ENCODE peak calls at places on chromosomes 5 and 9, in ten cellular contexts. One of them, this sample, is unnamed.
A peak's percentile ranks its signal among the peaks of the same experiment; 100 is the strongest.

GRCh38 chr9:32385135-32385884 is 867 bp downstream of the ACO1 start:
- DNase-seq in naive thymus-derived CD4-positive, alpha-beta T cell: no peak
- DNase-seq in DMS79: no peak
- DNase-seq in heart right ventricle: no peak
- DNase-seq in activated CD4-positive, alpha-beta T cell treated with anti-CD3 and anti-CD28 coated beads for 4 hours: no peak
- DNase-seq in H54: no peak
- DNase-seq in putamen: no peak
- DNase-seq in epithelial cell of prostate: no peak
- DNase-seq in nephron progenitor cell: no peak
- DNase-seq in T-helper 9 cell: no peak
- DNase-seq in this sample: no peak

GRCh38 chr9:117782931-117783788 is 79.0 kb downstream of the TLR4 start:
- DNase-seq in naive thymus-derived CD4-positive, alpha-beta T cell: peak; percentile 35
- DNase-seq in DMS79: peak; percentile 57
- DNase-seq in heart right ventricle: peak; percentile 78
- DNase-seq in activated CD4-positive, alpha-beta T cell treated with anti-CD3 and anti-CD28 coated beads for 4 hours: peak; percentile 42
- DNase-seq in H54: peak; percentile 56
- DNase-seq in putamen: peak; percentile 90
- DNase-seq in epithelial cell of prostate: peak; percentile 18
- DNase-seq in nephron progenitor cell: peak; percentile 74
- DNase-seq in T-helper 9 cell: peak; percentile 44
- DNase-seq in this sample: peak; percentile 92

GRCh38 chr5:96876292-96876850 is at the start of gene ERAP2:
- DNase-seq in naive thymus-derived CD4-positive, alpha-beta T cell: peak; percentile 64
- DNase-seq in DMS79: peak; percentile 13
- DNase-seq in heart right ventricle: no peak
- DNase-seq in activated CD4-positive, alpha-beta T cell treated with anti-CD3 and anti-CD28 coated beads for 4 hours: no peak
- DNase-seq in H54: no peak
- DNase-seq in putamen: peak; percentile 41
- DNase-seq in epithelial cell of prostate: no peak
- DNase-seq in nephron progenitor cell: no peak
- DNase-seq in T-helper 9 cell: no peak
- DNase-seq in this sample: peak; percentile 53

GRCh38 chr9:123883634-123884033 is 46.3 kb downstream of the DENND1A start:
- DNase-seq in naive thymus-derived CD4-positive, alpha-beta T cell: no peak
- DNase-seq in DMS79: no peak
- DNase-seq in heart right ventricle: no peak
- DNase-seq in activated CD4-positive, alpha-beta T cell treated with anti-CD3 and anti-CD28 coated beads for 4 hours: no peak
- DNase-seq in H54: peak; percentile 26
- DNase-seq in putamen: no peak
- DNase-seq in epithelial cell of prostate: no peak
- DNase-seq in nephron progenitor cell: no peak
- DNase-seq in T-helper 9 cell: no peak
- DNase-seq in this sample: no peak

GRCh38 chr9:136791466-136792276 is 527 bp downstream of the TMEM141 start:
- DNase-seq in naive thymus-derived CD4-positive, alpha-beta T cell: peak; percentile 63
- DNase-seq in DMS79: peak; percentile 29
- DNase-seq in heart right ventricle: peak; percentile 49
- DNase-seq in activated CD4-positive, alpha-beta T cell treated with anti-CD3 and anti-CD28 coated beads for 4 hours: peak; percentile 71
- DNase-seq in H54: peak; percentile 57
- DNase-seq in putamen: no peak
- DNase-seq in epithelial cell of prostate: peak; percentile 57
- DNase-seq in nephron progenitor cell: peak; percentile 67
- DNase-seq in T-helper 9 cell: peak; percentile 61
- DNase-seq in this sample: peak; percentile 85

GRCh38 chr5:36944607-36945225 is 68.1 kb downstream of the NIPBL start:
- DNase-seq in naive thymus-derived CD4-positive, alpha-beta T cell: peak; percentile 7
- DNase-seq in DMS79: no peak
- DNase-seq in heart right ventricle: no peak
- DNase-seq in activated CD4-positive, alpha-beta T cell treated with anti-CD3 and anti-CD28 coated beads for 4 hours: no peak
- DNase-seq in H54: no peak
- DNase-seq in putamen: peak; percentile 30
- DNase-seq in epithelial cell of prostate: no peak
- DNase-seq in nephron progenitor cell: no peak
- DNase-seq in T-helper 9 cell: no peak
- DNase-seq in this sample: peak; percentile 76

GRCh38 chr9:14909631-14910177 is 524 bp downstream of the FREM1 start:
- DNase-seq in naive thymus-derived CD4-positive, alpha-beta T cell: no peak
- DNase-seq in DMS79: no peak
- DNase-seq in heart right ventricle: no peak
- DNase-seq in activated CD4-positive, alpha-beta T cell treated with anti-CD3 and anti-CD28 coated beads for 4 hours: no peak
- DNase-seq in H54: no peak
- DNase-seq in putamen: no peak
- DNase-seq in epithelial cell of prostate: no peak
- DNase-seq in nephron progenitor cell: no peak
- DNase-seq in T-helper 9 cell: no peak
- DNase-seq in this sample: no peak

GRCh38 chr9:37692622-37693221 is 42.0 kb downstream of the FRMPD1 start:
- DNase-seq in naive thymus-derived CD4-positive, alpha-beta T cell: no peak
- DNase-seq in DMS79: no peak
- DNase-seq in heart right ventricle: no peak
- DNase-seq in activated CD4-positive, alpha-beta T cell treated with anti-CD3 and anti-CD28 coated beads for 4 hours: no peak
- DNase-seq in H54: no peak
- DNase-seq in putamen: no peak
- DNase-seq in epithelial cell of prostate: no peak
- DNase-seq in nephron progenitor cell: no peak
- DNase-seq in T-helper 9 cell: no peak
- DNase-seq in this sample: peak; percentile 78

GRCh38 chr5:43917925-43918324 is 314.9 kb downstream of the NNT start:
- DNase-seq in naive thymus-derived CD4-positive, alpha-beta T cell: no peak
- DNase-seq in DMS79: no peak
- DNase-seq in heart right ventricle: no peak
- DNase-seq in activated CD4-positive, alpha-beta T cell treated with anti-CD3 and anti-CD28 coated beads for 4 hours: no peak
- DNase-seq in H54: no peak
- DNase-seq in putamen: no peak
- DNase-seq in epithelial cell of prostate: no peak
- DNase-seq in nephron progenitor cell: no peak
- DNase-seq in T-helper 9 cell: no peak
- DNase-seq in this sample: no peak

GRCh38 chr5:39121922-39122321 is 47.7 kb upstream of the RICTOR start:
- DNase-seq in naive thymus-derived CD4-positive, alpha-beta T cell: no peak
- DNase-seq in DMS79: no peak
- DNase-seq in heart right ventricle: no peak
- DNase-seq in activated CD4-positive, alpha-beta T cell treated with anti-CD3 and anti-CD28 coated beads for 4 hours: no peak
- DNase-seq in H54: no peak
- DNase-seq in putamen: no peak
- DNase-seq in epithelial cell of prostate: no peak
- DNase-seq in nephron progenitor cell: no peak
- DNase-seq in T-helper 9 cell: no peak
- DNase-seq in this sample: no peak

GRCh38 chr5:158080112-158080511 is 221.2 kb upstream of the CLINT1 start:
- DNase-seq in naive thymus-derived CD4-positive, alpha-beta T cell: no peak
- DNase-seq in DMS79: no peak
- DNase-seq in heart right ventricle: no peak
- DNase-seq in activated CD4-positive, alpha-beta T cell treated with anti-CD3 and anti-CD28 coated beads for 4 hours: no peak
- DNase-seq in H54: no peak
- DNase-seq in putamen: no peak
- DNase-seq in epithelial cell of prostate: no peak
- DNase-seq in nephron progenitor cell: no peak
- DNase-seq in T-helper 9 cell: no peak
- DNase-seq in this sample: no peak

GRCh38 chr9:114844766-114845165 is 38.9 kb upstream of the TNFSF15 start:
- DNase-seq in naive thymus-derived CD4-positive, alpha-beta T cell: no peak
- DNase-seq in DMS79: no peak
- DNase-seq in heart right ventricle: no peak
- DNase-seq in activated CD4-positive, alpha-beta T cell treated with anti-CD3 and anti-CD28 coated beads for 4 hours: no peak
- DNase-seq in H54: no peak
- DNase-seq in putamen: no peak
- DNase-seq in epithelial cell of prostate: no peak
- DNase-seq in nephron progenitor cell: no peak
- DNase-seq in T-helper 9 cell: no peak
- DNase-seq in this sample: peak; percentile 91

GRCh38 chr9:114155967-114156294 is 594 bp downstream of the COL27A1 start:
- DNase-seq in naive thymus-derived CD4-positive, alpha-beta T cell: no peak
- DNase-seq in DMS79: no peak
- DNase-seq in heart right ventricle: no peak
- DNase-seq in activated CD4-positive, alpha-beta T cell treated with anti-CD3 and anti-CD28 coated beads for 4 hours: peak; percentile 8
- DNase-seq in H54: no peak
- DNase-seq in putamen: no peak
- DNase-seq in epithelial cell of prostate: no peak
- DNase-seq in nephron progenitor cell: peak; percentile 60
- DNase-seq in T-helper 9 cell: no peak
- DNase-seq in this sample: peak; percentile 12

GRCh38 chr9:111271481-111272080 is 58.4 kb downstream of the OR2K2 start:
- DNase-seq in naive thymus-derived CD4-positive, alpha-beta T cell: no peak
- DNase-seq in DMS79: no peak
- DNase-seq in heart right ventricle: no peak
- DNase-seq in activated CD4-positive, alpha-beta T cell treated with anti-CD3 and anti-CD28 coated beads for 4 hours: no peak
- DNase-seq in H54: no peak
- DNase-seq in putamen: peak; percentile 45
- DNase-seq in epithelial cell of prostate: no peak
- DNase-seq in nephron progenitor cell: no peak
- DNase-seq in T-helper 9 cell: no peak
- DNase-seq in this sample: no peak

GRCh38 chr5:128436825-128437224 is 101.2 kb downstream of the FBN2 start:
- DNase-seq in naive thymus-derived CD4-positive, alpha-beta T cell: no peak
- DNase-seq in DMS79: no peak
- DNase-seq in heart right ventricle: no peak
- DNase-seq in activated CD4-positive, alpha-beta T cell treated with anti-CD3 and anti-CD28 coated beads for 4 hours: no peak
- DNase-seq in H54: peak; percentile 2
- DNase-seq in putamen: no peak
- DNase-seq in epithelial cell of prostate: peak; percentile 87
- DNase-seq in nephron progenitor cell: no peak
- DNase-seq in T-helper 9 cell: no peak
- DNase-seq in this sample: peak; percentile 44

GRCh38 chr5:175741556-175741955 is 83.7 kb downstream of the HRH2 start:
- DNase-seq in naive thymus-derived CD4-positive, alpha-beta T cell: no peak
- DNase-seq in DMS79: no peak
- DNase-seq in heart right ventricle: no peak
- DNase-seq in activated CD4-positive, alpha-beta T cell treated with anti-CD3 and anti-CD28 coated beads for 4 hours: no peak
- DNase-seq in H54: no peak
- DNase-seq in putamen: no peak
- DNase-seq in epithelial cell of prostate: no peak
- DNase-seq in nephron progenitor cell: no peak
- DNase-seq in T-helper 9 cell: no peak
- DNase-seq in this sample: no peak

GRCh38 chr9:88820055-88820454 is 171.2 kb upstream of the S1PR3 start:
- DNase-seq in naive thymus-derived CD4-positive, alpha-beta T cell: no peak
- DNase-seq in DMS79: no peak
- DNase-seq in heart right ventricle: no peak
- DNase-seq in activated CD4-positive, alpha-beta T cell treated with anti-CD3 and anti-CD28 coated beads for 4 hours: no peak
- DNase-seq in H54: no peak
- DNase-seq in putamen: no peak
- DNase-seq in epithelial cell of prostate: no peak
- DNase-seq in nephron progenitor cell: no peak
- DNase-seq in T-helper 9 cell: no peak
- DNase-seq in this sample: no peak

GRCh38 chr5:58264276-58264675 is 195.6 kb downstream of the PLK2 start:
- DNase-seq in naive thymus-derived CD4-positive, alpha-beta T cell: no peak
- DNase-seq in DMS79: no peak
- DNase-seq in heart right ventricle: no peak
- DNase-seq in activated CD4-positive, alpha-beta T cell treated with anti-CD3 and anti-CD28 coated beads for 4 hours: no peak
- DNase-seq in H54: no peak
- DNase-seq in putamen: no peak
- DNase-seq in epithelial cell of prostate: no peak
- DNase-seq in nephron progenitor cell: no peak
- DNase-seq in T-helper 9 cell: no peak
- DNase-seq in this sample: no peak

GRCh38 chr5:132962429-132962928 is 955 bp downstream of the AFF4 start:
- DNase-seq in naive thymus-derived CD4-positive, alpha-beta T cell: peak; percentile 10
- DNase-seq in DMS79: peak; percentile 1
- DNase-seq in heart right ventricle: peak; percentile 38
- DNase-seq in activated CD4-positive, alpha-beta T cell treated with anti-CD3 and anti-CD28 coated beads for 4 hours: peak; percentile 8
- DNase-seq in H54: no peak
- DNase-seq in putamen: peak; percentile 55
- DNase-seq in epithelial cell of prostate: no peak
- DNase-seq in nephron progenitor cell: peak; percentile 20
- DNase-seq in T-helper 9 cell: no peak
- DNase-seq in this sample: peak; percentile 79

GRCh38 chr5:77015938-77016569 is 14.2 kb upstream of the AGGF1 start:
- DNase-seq in naive thymus-derived CD4-positive, alpha-beta T cell: no peak
- DNase-seq in DMS79: no peak
- DNase-seq in heart right ventricle: peak; percentile 7
- DNase-seq in activated CD4-positive, alpha-beta T cell treated with anti-CD3 and anti-CD28 coated beads for 4 hours: no peak
- DNase-seq in H54: no peak
- DNase-seq in putamen: peak; percentile 49
- DNase-seq in epithelial cell of prostate: no peak
- DNase-seq in nephron progenitor cell: no peak
- DNase-seq in T-helper 9 cell: no peak
- DNase-seq in this sample: peak; percentile 69

GRCh38 chr9:93267091-93267541 is 83.2 kb downstream of the WNK2 start:
- DNase-seq in naive thymus-derived CD4-positive, alpha-beta T cell: no peak
- DNase-seq in DMS79: no peak
- DNase-seq in heart right ventricle: no peak
- DNase-seq in activated CD4-positive, alpha-beta T cell treated with anti-CD3 and anti-CD28 coated beads for 4 hours: no peak
- DNase-seq in H54: no peak
- DNase-seq in putamen: no peak
- DNase-seq in epithelial cell of prostate: no peak
- DNase-seq in nephron progenitor cell: no peak
- DNase-seq in T-helper 9 cell: no peak
- DNase-seq in this sample: no peak

GRCh38 chr5:1656271-1656975 is 132.7 kb upstream of the LPCAT1 start:
- DNase-seq in naive thymus-derived CD4-positive, alpha-beta T cell: no peak
- DNase-seq in DMS79: no peak
- DNase-seq in heart right ventricle: no peak
- DNase-seq in activated CD4-positive, alpha-beta T cell treated with anti-CD3 and anti-CD28 coated beads for 4 hours: no peak
- DNase-seq in H54: no peak
- DNase-seq in putamen: no peak
- DNase-seq in epithelial cell of prostate: no peak
- DNase-seq in nephron progenitor cell: no peak
- DNase-seq in T-helper 9 cell: no peak
- DNase-seq in this sample: no peak

GRCh38 chr5:111384220-111384619 is 128.1 kb downstream of the STARD4 start:
- DNase-seq in naive thymus-derived CD4-positive, alpha-beta T cell: no peak
- DNase-seq in DMS79: peak; percentile 0
- DNase-seq in heart right ventricle: no peak
- DNase-seq in activated CD4-positive, alpha-beta T cell treated with anti-CD3 and anti-CD28 coated beads for 4 hours: no peak
- DNase-seq in H54: no peak
- DNase-seq in putamen: no peak
- DNase-seq in epithelial cell of prostate: no peak
- DNase-seq in nephron progenitor cell: no peak
- DNase-seq in T-helper 9 cell: no peak
- DNase-seq in this sample: peak; percentile 71

GRCh38 chr9:91644433-91644832 is 220.8 kb upstream of the NFIL3 start:
- DNase-seq in naive thymus-derived CD4-positive, alpha-beta T cell: no peak
- DNase-seq in DMS79: no peak
- DNase-seq in heart right ventricle: no peak
- DNase-seq in activated CD4-positive, alpha-beta T cell treated with anti-CD3 and anti-CD28 coated beads for 4 hours: no peak
- DNase-seq in H54: no peak
- DNase-seq in putamen: no peak
- DNase-seq in epithelial cell of prostate: no peak
- DNase-seq in nephron progenitor cell: no peak
- DNase-seq in T-helper 9 cell: no peak
- DNase-seq in this sample: no peak

GRCh38 chr5:141743652-141744333 is 61.8 kb upstream of the ARAP3 start:
- DNase-seq in naive thymus-derived CD4-positive, alpha-beta T cell: no peak
- DNase-seq in DMS79: peak; percentile 40
- DNase-seq in heart right ventricle: no peak
- DNase-seq in activated CD4-positive, alpha-beta T cell treated with anti-CD3 and anti-CD28 coated beads for 4 hours: no peak
- DNase-seq in H54: no peak
- DNase-seq in putamen: no peak
- DNase-seq in epithelial cell of prostate: no peak
- DNase-seq in nephron progenitor cell: no peak
- DNase-seq in T-helper 9 cell: no peak
- DNase-seq in this sample: peak; percentile 88

GRCh38 chr5:93421987-93422391 is 159.0 kb downstream of the NR2F1-AS1 start:
- DNase-seq in naive thymus-derived CD4-positive, alpha-beta T cell: no peak
- DNase-seq in DMS79: peak; percentile 90
- DNase-seq in heart right ventricle: no peak
- DNase-seq in activated CD4-positive, alpha-beta T cell treated with anti-CD3 and anti-CD28 coated beads for 4 hours: no peak
- DNase-seq in H54: no peak
- DNase-seq in putamen: peak; percentile 49
- DNase-seq in epithelial cell of prostate: no peak
- DNase-seq in nephron progenitor cell: no peak
- DNase-seq in T-helper 9 cell: no peak
- DNase-seq in this sample: peak; percentile 61

GRCh38 chr5:176902911-176903664 is 3.9 kb upstream of the HK3 start:
- DNase-seq in naive thymus-derived CD4-positive, alpha-beta T cell: no peak
- DNase-seq in DMS79: no peak
- DNase-seq in heart right ventricle: no peak
- DNase-seq in activated CD4-positive, alpha-beta T cell treated with anti-CD3 and anti-CD28 coated beads for 4 hours: no peak
- DNase-seq in H54: no peak
- DNase-seq in putamen: no peak
- DNase-seq in epithelial cell of prostate: no peak
- DNase-seq in nephron progenitor cell: no peak
- DNase-seq in T-helper 9 cell: no peak
- DNase-seq in this sample: no peak

GRCh38 chr9:95505072-95505471 is 11.7 kb downstream of the PTCH1 start:
- DNase-seq in naive thymus-derived CD4-positive, alpha-beta T cell: no peak
- DNase-seq in DMS79: no peak
- DNase-seq in heart right ventricle: no peak
- DNase-seq in activated CD4-positive, alpha-beta T cell treated with anti-CD3 and anti-CD28 coated beads for 4 hours: no peak
- DNase-seq in H54: no peak
- DNase-seq in putamen: no peak
- DNase-seq in epithelial cell of prostate: no peak
- DNase-seq in nephron progenitor cell: no peak
- DNase-seq in T-helper 9 cell: no peak
- DNase-seq in this sample: peak; percentile 44